ENCODE peak calls at places on chromosomes 7 and 10, in ten cellular contexts. Y is Karpas-422, P is PC-3, G is neuronal stem cell, W is neural progenitor cell, F is A549, Q is mesendoderm, V is IMR-90, C is hepatocyte, N is fibroblast of lung. D is an unnamed sample.

GRCh38 chr7:13144622-13145021 is 457.2 kb downstream of the ARL4A start:
- DNase-seq in Y (no peak), P (no peak), G (no peak), W (no peak), F (no peak), Q (no peak), V (peak; percentile 81), C (no peak), N (peak; percentile 47), D (no peak)

GRCh38 chr7:91191771-91192170 is 72.5 kb upstream of the FZD1 start:
- DNase-seq in Y (no peak), P (no peak), G (no peak), W (no peak), F (no peak), Q (peak; percentile 22), V (no peak), C (no peak), N (peak; percentile 45), D (peak; percentile 42)

GRCh38 chr10:87505366-87506113 is 847 bp downstream of the MINPP1 start:
- DNase-seq in Y (peak; percentile 67), P (peak; percentile 63), G (peak; percentile 35), W (peak; percentile 78), F (peak; percentile 65), Q (peak; percentile 79), V (peak; percentile 61), C (peak; percentile 86), N (peak; percentile 53), D (peak; percentile 82)

GRCh38 chr10:75431180-75432111 is at the start of gene LRMDA:
- DNase-seq in Y (no peak), P (peak; percentile 41), G (no peak), W (peak; percentile 65), F (peak; percentile 46), Q (no peak), V (no peak), C (peak; percentile 58), N (no peak), D (peak; percentile 55)

GRCh38 chr7:157544226-157544625 is 207.4 kb downstream of the DNAJB6 start:
- DNase-seq in Y (no peak), P (no peak), G (no peak), W (no peak), F (no peak), Q (no peak), V (no peak), C (no peak), N (no peak), D (no peak)

GRCh38 chr7:52794621-52795020 is 240.8 kb upstream of the POM121L12 start:
- DNase-seq in Y (no peak), P (no peak), G (no peak), W (no peak), F (no peak), Q (no peak), V (no peak), C (no peak), N (no peak), D (no peak)

GRCh38 chr7:50069613-50070012 is 23.4 kb downstream of the ZPBP start:
- DNase-seq in Y (peak; percentile 80), P (peak; percentile 35), G (no peak), W (no peak), F (no peak), Q (peak; percentile 30), V (no peak), C (no peak), N (peak; percentile 24), D (peak; percentile 24)

GRCh38 chr10:87915406-87915805 is 52.0 kb downstream of the PTEN start:
- DNase-seq in Y (no peak), P (no peak), G (peak; percentile 46), W (peak; percentile 87), F (no peak), Q (peak; percentile 91), V (no peak), C (no peak), N (no peak), D (peak; percentile 69)

GRCh38 chr10:4151466-4151865 is 366.5 kb upstream of the KLF6 start:
- DNase-seq in Y (no peak), P (no peak), G (no peak), W (peak; percentile 36), F (no peak), Q (peak; percentile 73), V (peak; percentile 6), C (peak; percentile 16), N (peak; percentile 26), D (peak; percentile 72)

GRCh38 chr10:114967071-114967470 is 29.1 kb downstream of the TRUB1 start:
- DNase-seq in Y (no peak), P (no peak), G (no peak), W (no peak), F (no peak), Q (peak; percentile 12), V (peak; percentile 72), C (no peak), N (peak; percentile 23), D (peak; percentile 11)

GRCh38 chr7:141220263-141220662 is 146.4 kb downstream of the TMEM178B start:
- DNase-seq in Y (peak; percentile 55), P (no peak), G (no peak), W (peak; percentile 64), F (peak; percentile 13), Q (peak; percentile 55), V (no peak), C (no peak), N (peak; percentile 3), D (peak; percentile 75)

GRCh38 chr10:72173635-72174296 is 42.0 kb upstream of the ANAPC16 start:
- DNase-seq in Y (peak; percentile 65), P (no peak), G (no peak), W (no peak), F (no peak), Q (peak; percentile 19), V (peak; percentile 13), C (peak; percentile 6), N (peak; percentile 34), D (no peak)

GRCh38 chr10:72170733-72171132 is 45.1 kb upstream of the ANAPC16 start:
- DNase-seq in Y (no peak), P (no peak), G (no peak), W (no peak), F (no peak), Q (no peak), V (no peak), C (no peak), N (no peak), D (no peak)

GRCh38 chr10:72173267-72173634 is 42.6 kb upstream of the ANAPC16 start:
- DNase-seq in Y (no peak), P (no peak), G (no peak), W (no peak), F (no peak), Q (no peak), V (no peak), C (no peak), N (no peak), D (no peak)

GRCh38 chr10:72170263-72170662 is 45.5 kb upstream of the ANAPC16 start:
- DNase-seq in Y (no peak), P (peak; percentile 37), G (no peak), W (no peak), F (peak; percentile 35), Q (peak; percentile 27), V (no peak), C (peak; percentile 27), N (peak; percentile 71), D (no peak)

GRCh38 chr10:72171175-72171630 is 44.6 kb upstream of the ANAPC16 start:
- DNase-seq in Y (no peak), P (peak; percentile 93), G (no peak), W (no peak), F (peak; percentile 69), Q (peak; percentile 91), V (peak; percentile 68), C (peak; percentile 76), N (peak; percentile 94), D (no peak)
- H3K4me2 ChIP-seq in Y (no peak overlapping the region), P (peak overlapping the region; percentile 19), G (no peak overlapping the region), W (no peak overlapping the region), F (peak overlapping the region; percentile 78), Q (no peak overlapping the region), V (no peak overlapping the region), C (no peak overlapping the region), N (no peak overlapping the region), D (no peak overlapping the region)

GRCh38 chr7:31082450-31082849 is 30.3 kb downstream of the ADCYAP1R1 start:
- DNase-seq in Y (no peak), P (no peak), G (no peak), W (no peak), F (no peak), Q (no peak), V (no peak), C (no peak), N (no peak), D (no peak)
- H3K27ac ChIP-seq in Y (no peak overlapping the region), P (no peak overlapping the region), G (no peak overlapping the region), W (no peak overlapping the region), F (no peak overlapping the region), Q (no peak overlapping the region), V (no peak overlapping the region), C (no peak overlapping the region), N (no peak overlapping the region), D (no peak overlapping the region)

DNA sequence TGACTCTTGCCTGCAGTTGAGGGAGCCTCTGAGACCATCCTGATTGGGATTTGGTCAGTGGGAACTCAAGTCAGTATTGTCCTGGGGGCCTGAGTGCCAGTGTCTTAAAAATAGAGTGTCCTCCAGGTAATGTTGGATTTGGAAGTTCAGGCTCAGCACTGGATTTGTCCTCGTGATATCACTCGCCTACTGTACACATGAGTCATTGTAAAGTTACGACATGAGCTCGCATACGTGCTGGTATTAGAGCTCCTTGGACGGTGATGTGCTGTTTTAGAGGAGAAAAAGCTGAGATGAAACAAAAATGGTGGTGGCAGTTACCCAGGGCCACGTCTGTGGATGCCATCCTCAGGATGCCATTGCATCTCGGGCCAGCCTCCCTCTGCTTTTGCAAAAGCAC is 78.2 kb downstream of the MGMT start:
- DNase-seq in Y (no peak), P (peak; percentile 63), G (no peak), W (no peak), F (no peak), Q (no peak), V (peak; percentile 49), C (peak; percentile 43), N (no peak), D (no peak)
- H3K4me2 ChIP-seq in Y (no peak overlapping the region), P (no peak overlapping the region), G (no peak overlapping the region), W (no peak overlapping the region), F (no peak overlapping the region), Q (no peak overlapping the region), V (no peak overlapping the region), C (no peak overlapping the region), N (no peak overlapping the region), D (no peak overlapping the region)

GRCh38 chr7:47417122-47417480 is 164.8 kb downstream of the TNS3 start:
- DNase-seq in Y (no peak), P (no peak), G (no peak), W (no peak), F (no peak), Q (no peak), V (no peak), C (no peak), N (no peak), D (no peak)

GRCh38 chr7:47420117-47420780 is 161.7 kb downstream of the TNS3 start:
- DNase-seq in Y (no peak), P (no peak), G (no peak), W (no peak), F (no peak), Q (no peak), V (no peak), C (no peak), N (no peak), D (no peak)

GRCh38 chr7:47415289-47416212 is 166.4 kb downstream of the TNS3 start:
- DNase-seq in Y (no peak), P (no peak), G (no peak), W (no peak), F (no peak), Q (no peak), V (no peak), C (no peak), N (no peak), D (no peak)

GRCh38 chr7:47416454-47417121 is 165.3 kb downstream of the TNS3 start:
- DNase-seq in Y (no peak), P (peak; percentile 22), G (no peak), W (peak; percentile 19), F (no peak), Q (no peak), V (no peak), C (no peak), N (peak; percentile 50), D (no peak)

GRCh38 chr7:47418910-47419309 is 163.0 kb downstream of the TNS3 start:
- DNase-seq in Y (no peak), P (no peak), G (no peak), W (no peak), F (no peak), Q (no peak), V (peak; percentile 97), C (no peak), N (peak; percentile 96), D (no peak)
- H3K27ac ChIP-seq in Y (peak overlapping the region; percentile 36), P (no peak overlapping the region), G (no peak overlapping the region), W (no peak overlapping the region), F (no peak overlapping the region), Q (no peak overlapping the region), V (peak overlapping the region; percentile 30), C (no peak overlapping the region), N (no peak overlapping the region), D (no peak overlapping the region)

D was measured in GM23338.